ENCODE peak calls at places on chromosomes 6 and 20, in ten cellular contexts. One of them, this sample, is unnamed.

GRCh38 chr6:40642190-40642589 is 55.0 kb upstream of the LRFN2 start:
- DNase-seq in PC-3: no peak
- DNase-seq in GM12865: no peak
- DNase-seq in ACHN: no peak
- DNase-seq in RCC 7860: no peak
- DNase-seq in fibroblast of mammary gland: no peak
- DNase-seq in gastrocnemius medialis: no peak
- DNase-seq in foreskin fibroblast: no peak
- DNase-seq in nucleus accumbens: no peak
- DNase-seq in caudate nucleus: no peak
- DNase-seq in this sample: no peak

GRCh38 chr6:25788305-25788922 is 33.9 kb downstream of the SLC17A4 start:
- DNase-seq in fibroblast of mammary gland: peak
- DNase-seq in PC-3: peak
- DNase-seq in GM12865: peak
- DNase-seq in gastrocnemius medialis: no peak
- DNase-seq in ACHN: peak
- DNase-seq in foreskin fibroblast: peak
- DNase-seq in caudate nucleus: no peak
- DNase-seq in RCC 7860: peak
- DNase-seq in nucleus accumbens: no peak
- DNase-seq in this sample: no peak

GRCh38 chr6:79168695-79168980 is 65.8 kb downstream of the HMGN3 start:
- DNase-seq in ACHN: no peak
- DNase-seq in PC-3: no peak
- DNase-seq in nucleus accumbens: no peak
- DNase-seq in GM12865: no peak
- DNase-seq in gastrocnemius medialis: no peak
- DNase-seq in caudate nucleus: no peak
- DNase-seq in RCC 7860: no peak
- DNase-seq in foreskin fibroblast: no peak
- DNase-seq in fibroblast of mammary gland: peak
- DNase-seq in this sample: no peak

GRCh38 chr6:84766796-84767590 is 2.6 kb upstream of the TBX18 start:
- DNase-seq in RCC 7860: no peak
- DNase-seq in GM12865: no peak
- DNase-seq in foreskin fibroblast: no peak
- DNase-seq in ACHN: no peak
- DNase-seq in gastrocnemius medialis: no peak
- DNase-seq in PC-3: no peak
- DNase-seq in caudate nucleus: no peak
- DNase-seq in fibroblast of mammary gland: no peak
- DNase-seq in nucleus accumbens: no peak
- DNase-seq in this sample: peak

GRCh38 chr20:45465492-45466266 is 3.9 kb upstream of the WFDC2 start:
- DNase-seq in nucleus accumbens: no peak
- DNase-seq in caudate nucleus: no peak
- DNase-seq in RCC 7860: no peak
- DNase-seq in fibroblast of mammary gland: no peak
- DNase-seq in foreskin fibroblast: no peak
- DNase-seq in GM12865: no peak
- DNase-seq in gastrocnemius medialis: no peak
- DNase-seq in ACHN: no peak
- DNase-seq in PC-3: no peak
- DNase-seq in this sample: no peak

GRCh38 chr6:32854376-32855178 is 585 bp downstream of the PSMB9 start:
- DNase-seq in RCC 7860: no peak
- DNase-seq in gastrocnemius medialis: no peak
- DNase-seq in foreskin fibroblast: no peak
- DNase-seq in fibroblast of mammary gland: peak
- DNase-seq in caudate nucleus: no peak
- DNase-seq in nucleus accumbens: no peak
- DNase-seq in GM12865: peak
- DNase-seq in ACHN: peak
- DNase-seq in PC-3: no peak
- DNase-seq in this sample: no peak

GRCh38 chr6:3202999-3203696 is 24.3 kb downstream of the TUBB2B start:
- DNase-seq in caudate nucleus: no peak
- DNase-seq in gastrocnemius medialis: no peak
- DNase-seq in PC-3: no peak
- DNase-seq in ACHN: no peak
- DNase-seq in foreskin fibroblast: peak
- DNase-seq in RCC 7860: no peak
- DNase-seq in fibroblast of mammary gland: no peak
- DNase-seq in nucleus accumbens: no peak
- DNase-seq in GM12865: peak
- DNase-seq in this sample: no peak

GRCh38 chr20:36793294-36794115 is 19.9 kb upstream of the DSN1 start:
- DNase-seq in nucleus accumbens: no peak
- DNase-seq in gastrocnemius medialis: no peak
- DNase-seq in foreskin fibroblast: no peak
- DNase-seq in RCC 7860: no peak
- DNase-seq in PC-3: no peak
- DNase-seq in fibroblast of mammary gland: no peak
- DNase-seq in ACHN: no peak
- DNase-seq in GM12865: no peak
- DNase-seq in caudate nucleus: no peak
- DNase-seq in this sample: no peak

GRCh38 chr6:167119680-167120556 is 3.0 kb upstream of the CCR6 start:
- DNase-seq in foreskin fibroblast: no peak
- DNase-seq in gastrocnemius medialis: no peak
- DNase-seq in caudate nucleus: no peak
- DNase-seq in nucleus accumbens: no peak
- DNase-seq in PC-3: no peak
- DNase-seq in GM12865: peak
- DNase-seq in ACHN: no peak
- DNase-seq in fibroblast of mammary gland: no peak
- DNase-seq in RCC 7860: no peak
- DNase-seq in this sample: no peak